ENCODE peak calls at places on chromosomes 7 and 10, in ten cellular contexts. K, E, Q, X, A, M, T, N, O and D are unnamed samples.

GRCh38 chr7:36658603-36659516 is 65.4 kb downstream of the AOAH start:
- DNase-seq in K (no peak), E (no peak), Q (no peak), X (no peak), A (peak; percentile 48), M (no peak), T (no peak), N (no peak), O (no peak), D (no peak)

GRCh38 chr10:58177362-58177947 is 90.2 kb downstream of the IPMK start:
- DNase-seq in K (peak; percentile 13), E (no peak), Q (no peak), X (no peak), A (no peak), M (no peak), T (no peak), N (no peak), O (no peak), D (no peak)

GRCh38 chr10:70649526-70649925 is 22.8 kb upstream of the ADAMTS14 start:
- DNase-seq in K (no peak), E (no peak), Q (no peak), X (no peak), A (no peak), M (no peak), T (no peak), N (no peak), O (no peak), D (no peak)

GRCh38 chr10:97135464-97135863 is 50.3 kb downstream of the SLIT1 start:
- DNase-seq in K (no peak), E (peak; percentile 38), Q (no peak), X (no peak), A (no peak), M (no peak), T (no peak), N (no peak), O (no peak), D (no peak)

GRCh38 chr7:117689421-117689820 is 183.8 kb downstream of the CTTNBP2 start:
- DNase-seq in K (no peak), E (no peak), Q (no peak), X (no peak), A (no peak), M (no peak), T (no peak), N (no peak), O (no peak), D (no peak)

GRCh38 chr7:89334785-89335184 is 539.2 kb upstream of the TEX47 start:
- DNase-seq in K (peak; percentile 7), E (no peak), Q (no peak), X (no peak), A (no peak), M (no peak), T (no peak), N (no peak), O (no peak), D (no peak)

GRCh38 chr7:103113164-103113563 is 35.7 kb downstream of the NAPEPLD start:
- DNase-seq in K (peak; percentile 60), E (no peak), Q (no peak), X (no peak), A (no peak), M (no peak), T (no peak), N (no peak), O (no peak), D (no peak)

GRCh38 chr10:7906128-7906527 is 87.8 kb downstream of the TAF3 start:
- DNase-seq in K (no peak), E (no peak), Q (no peak), X (no peak), A (no peak), M (no peak), T (no peak), N (no peak), O (no peak), D (no peak)

GRCh38 chr7:22016547-22016946 is 70.8 kb upstream of the CDCA7L start:
- DNase-seq in K (no peak), E (no peak), Q (no peak), X (no peak), A (no peak), M (no peak), T (no peak), N (no peak), O (no peak), D (no peak)

GRCh38 chr10:101165736-101166135 is 34.6 kb downstream of the TLX1 start:
- DNase-seq in K (no peak), E (no peak), Q (no peak), X (no peak), A (no peak), M (no peak), T (no peak), N (no peak), O (no peak), D (no peak)

GRCh38 chr7:15167912-15168311 is 265.4 kb upstream of the DGKB start:
- DNase-seq in K (no peak), E (no peak), Q (no peak), X (no peak), A (no peak), M (no peak), T (no peak), N (no peak), O (no peak), D (no peak)

GRCh38 chr7:6442114-6442513 is 5.6 kb downstream of the DAGLB start:
- DNase-seq in K (no peak), E (no peak), Q (no peak), X (no peak), A (no peak), M (no peak), T (no peak), N (no peak), O (no peak), D (no peak)

GRCh38 chr10:61987951-61988379 is 86.5 kb downstream of the ARID5B start:
- DNase-seq in K (no peak), E (no peak), Q (no peak), X (no peak), A (no peak), M (no peak), T (no peak), N (no peak), O (no peak), D (no peak)

GRCh38 chr7:106947244-106947728 is 82.2 kb downstream of the PIK3CG start:
- DNase-seq in K (peak; percentile 68), E (no peak), Q (no peak), X (peak; percentile 19), A (peak; percentile 23), M (peak; percentile 36), T (no peak), N (no peak), O (peak; percentile 44), D (peak; percentile 34)

GRCh38 chr10:62244785-62245595 is 23.7 kb downstream of the RTKN2 start:
- DNase-seq in K (peak; percentile 53), E (no peak), Q (no peak), X (peak; percentile 67), A (no peak), M (no peak), T (no peak), N (no peak), O (peak; percentile 54), D (peak; percentile 31)

GRCh38 chr10:119250641-119251314 is 43.4 kb downstream of the GRK5 start:
- DNase-seq in K (no peak), E (peak; percentile 17), Q (no peak), X (no peak), A (no peak), M (no peak), T (no peak), N (no peak), O (no peak), D (no peak)

GRCh38 chr7:131581241-131582157 is 25.1 kb upstream of the PODXL start:
- DNase-seq in K (no peak), E (no peak), Q (peak; percentile 60), X (no peak), A (peak; percentile 21), M (peak; percentile 28), T (peak; percentile 66), N (peak; percentile 72), O (no peak), D (no peak)
- H3K27ac ChIP-seq in K (no peak overlapping the region), E (peak overlapping the region; percentile 30), Q (no peak overlapping the region), X (no peak overlapping the region), A (no peak overlapping the region), M (no peak overlapping the region), T (peak overlapping the region; percentile 66), N (peak overlapping the region; percentile 38), O (no peak overlapping the region), D (no peak overlapping the region)

GRCh38 chr10:11270135-11270857 is 252.6 kb downstream of the CELF2 start:
- DNase-seq in K (peak; percentile 50), E (peak; percentile 90), Q (peak; percentile 95), X (peak; percentile 70), A (peak; percentile 48), M (peak; percentile 74), T (no peak), N (no peak), O (peak; percentile 75), D (no peak)
- TF ChIP-seq POLR2AphosphoS5 in K (no peak), E (peak; percentile 77), Q (no peak), X (no peak), A (no peak), M (no peak), T (no peak), N (no peak), O (no peak), D (peak; percentile 41)

GRCh38 chr10:120632047-120632446 is 175.0 kb downstream of the PLPP4 start:
- DNase-seq in K (no peak), E (no peak), Q (no peak), X (no peak), A (no peak), M (no peak), T (no peak), N (no peak), O (no peak), D (no peak)

GRCh38 chr10:120632936-120633335 is 175.9 kb downstream of the PLPP4 start:
- DNase-seq in K (no peak), E (no peak), Q (no peak), X (no peak), A (no peak), M (no peak), T (no peak), N (no peak), O (no peak), D (no peak)

GRCh38 chr10:120630266-120630665 is 173.2 kb downstream of the PLPP4 start:
- DNase-seq in K (no peak), E (no peak), Q (no peak), X (no peak), A (no peak), M (no peak), T (no peak), N (no peak), O (no peak), D (no peak)

GRCh38 chr10:120634629-120635028 is 177.6 kb downstream of the PLPP4 start:
- DNase-seq in K (peak; percentile 12), E (no peak), Q (peak; percentile 93), X (no peak), A (no peak), M (no peak), T (no peak), N (no peak), O (no peak), D (no peak)
- TF ChIP-seq CTCF in K (peak; percentile 20), E (no peak), Q (peak; percentile 74), X (no peak), A (no peak), M (no peak), T (no peak), N (no peak), O (no peak), D (peak; percentile 15)

DNA sequence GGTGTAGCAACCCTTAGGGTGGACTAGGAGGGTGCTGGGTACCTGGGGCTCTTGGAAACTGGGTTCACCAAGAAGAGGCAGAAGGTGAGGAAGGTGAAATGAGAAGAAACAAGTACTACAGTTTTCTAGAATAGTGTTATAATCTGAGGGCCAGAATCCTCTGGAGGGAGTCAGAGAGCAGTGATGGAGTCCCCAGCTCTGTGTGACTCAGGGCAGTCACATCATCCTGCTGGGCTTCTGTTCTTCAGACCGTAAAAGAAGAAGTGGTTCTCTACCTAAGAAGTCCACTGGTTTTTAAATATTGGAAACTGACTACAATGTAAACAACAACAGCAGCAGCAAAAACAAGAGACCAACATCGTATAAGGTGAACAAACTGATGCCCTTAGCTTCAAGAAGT is 197.3 kb downstream of the PRPF18 start:
- DNase-seq in K (no peak), E (no peak), Q (no peak), X (no peak), A (no peak), M (no peak), T (no peak), N (no peak), O (no peak), D (no peak)
- H3K27ac ChIP-seq in K (no peak overlapping the region), E (peak overlapping the region; percentile 18), Q (no peak overlapping the region), X (no peak overlapping the region), A (no peak overlapping the region), M (no peak overlapping the region), T (no peak overlapping the region), N (no peak overlapping the region), O (no peak overlapping the region), D (no peak overlapping the region)